ENCODE peak calls at places on chromosomes 1 and 21, in nine cellular contexts. Z is spleen; I is IMR-90; T is uterus; G is CD8-positive, alpha-beta memory T cell; N is GM23338; Q is GM23248; U is kidney; C is PC-9. B is an unnamed sample.

GRCh38 chr1:53237638-53238037 is 680 bp downstream of the MAGOH start:
- DNase-seq in I (no peak), C (no peak), N (peak; percentile 24), T (no peak), Z (no peak), U (no peak), G (no peak), Q (peak; percentile 21), B (no peak)

GRCh38 chr1:54542962-54543539 is 5.0 kb upstream of the ACOT11 start:
- DNase-seq in U (no peak), Q (peak; percentile 70), Z (no peak), C (no peak), G (no peak), I (peak; percentile 35), N (peak; percentile 54), T (no peak), B (no peak)

GRCh38 chr1:43612406-43612805 is 37.5 kb upstream of the KDM4A start:
- DNase-seq in Q (no peak), Z (no peak), T (no peak), C (no peak), I (no peak), U (peak; percentile 30), G (no peak), N (no peak), B (no peak)

GRCh38 chr1:29197590-29197924 is 15.9 kb upstream of the SRSF4 start:
- DNase-seq in T (no peak), N (peak; percentile 80), G (no peak), Z (no peak), Q (peak; percentile 70), I (peak; percentile 62), C (peak; percentile 17), U (no peak), B (peak; percentile 48)

GRCh38 chr1:109371271-109371739 is 26.4 kb downstream of the SORT1 start:
- DNase-seq in Z (no peak), T (no peak), U (no peak), Q (peak; percentile 93), N (no peak), I (peak; percentile 65), C (peak; percentile 12), G (no peak), B (no peak)

GRCh38 chr1:20491178-20491577 is 5.2 kb upstream of the CAMK2N1 start:
- DNase-seq in Z (no peak), I (no peak), G (no peak), Q (no peak), T (no peak), C (no peak), U (no peak), N (no peak), B (no peak)

GRCh38 chr1:51644533-51645197 is 27.8 kb downstream of the OSBPL9 start:
- DNase-seq in T (peak; percentile 61), I (peak; percentile 85), C (peak; percentile 40), Z (no peak), U (no peak), G (no peak), Q (peak; percentile 88), N (no peak), B (no peak)

GRCh38 chr21:14771587-14771986 is 225.5 kb upstream of the SAMSN1 start:
- DNase-seq in G (no peak), U (no peak), T (no peak), Q (no peak), C (no peak), N (no peak), I (no peak), Z (no peak), B (no peak)

GRCh38 chr1:35442737-35443136 is 114.5 kb downstream of the KIAA0319L start:
- DNase-seq in I (peak; percentile 12), Q (no peak), T (no peak), N (no peak), G (no peak), C (no peak), Z (no peak), U (no peak), B (no peak)

GRCh38 chr1:8519167-8519566 is 201.3 kb downstream of the SLC45A1 start:
- DNase-seq in C (no peak), N (no peak), G (no peak), T (no peak), U (no peak), Z (no peak), I (no peak), Q (no peak), B (no peak)

GRCh38 chr1:203512830-203513578 is 19.1 kb downstream of the OPTC start:
- DNase-seq in T (peak; percentile 69), G (no peak), C (peak; percentile 86), Z (no peak), N (no peak), I (peak; percentile 97), Q (peak; percentile 98), U (no peak), B (no peak)

GRCh38 chr1:3673381-3674099 is 21.2 kb downstream of the TP73 start:
- DNase-seq in T (no peak), C (no peak), Z (peak; percentile 76), Q (no peak), I (no peak), N (no peak), U (peak; percentile 60), G (no peak), B (no peak)

GRCh38 chr1:44239337-44239960 is 26.2 kb downstream of the DMAP1 start:
- DNase-seq in G (no peak), N (peak; percentile 61), Z (peak; percentile 50), T (peak; percentile 72), I (peak; percentile 34), Q (peak; percentile 52), U (no peak), C (no peak), B (no peak)

GRCh38 chr1:180267761-180268555 is 37.9 kb downstream of the LHX4 start:
- DNase-seq in Z (peak; percentile 50), N (no peak), I (no peak), U (no peak), Q (no peak), G (no peak), C (no peak), T (no peak), B (no peak)
- H3K4me1 ChIP-seq in Z (no peaks in the 10 kb centered on the region), N (peaks cover 38% of the 10 kb centered on the region), I (peaks cover 9% of the 10 kb centered on the region), U (peaks cover 5% of the 10 kb centered on the region), Q (no peaks in the 10 kb centered on the region), G (no peaks in the 10 kb centered on the region), C (no peaks in the 10 kb centered on the region), T (no peaks in the 10 kb centered on the region), B (no peaks in the 10 kb centered on the region)

GRCh38 chr1:19213580-19213979 is 3.5 kb upstream of the UBR4 start:
- DNase-seq in C (no peak), Q (no peak), G (no peak), N (no peak), T (no peak), I (no peak), Z (no peak), U (no peak), B (no peak)
- H3K36me3 ChIP-seq in C (peaks cover 11% of the 10 kb centered on the region), Q (peaks cover 28% of the 10 kb centered on the region), G (peaks cover 1% of the 10 kb centered on the region), N (peaks cover 9% of the 10 kb centered on the region), T (no peaks in the 10 kb centered on the region), I (peaks cover 7% of the 10 kb centered on the region), Z (peaks cover 19% of the 10 kb centered on the region), U (peaks cover 3% of the 10 kb centered on the region), B (peaks cover 48% of the 10 kb centered on the region)

GRCh38 chr1:16020325-16020724 is 1.5 kb upstream of the CLCNKA start:
- DNase-seq in T (no peak), G (no peak), I (no peak), C (no peak), Z (no peak), N (no peak), Q (no peak), U (no peak), B (no peak)
- H3K4me1 ChIP-seq in T (peaks cover 12% of the 10 kb centered on the region), G (no peaks in the 10 kb centered on the region), I (peaks cover 23% of the 10 kb centered on the region), C (no peaks in the 10 kb centered on the region), Z (peaks cover 9% of the 10 kb centered on the region), N (peaks cover 19% of the 10 kb centered on the region), Q (peaks cover 43% of the 10 kb centered on the region), U (peaks cover 34% of the 10 kb centered on the region), B (no peaks in the 10 kb centered on the region)

GRCh38 chr1:56466541-56466940 is 112.8 kb downstream of the PLPP3 start:
- DNase-seq in C (no peak), G (no peak), U (no peak), N (no peak), T (no peak), Z (no peak), I (no peak), Q (no peak), B (no peak)

GRCh38 chr1:56469640-56470371 is 109.6 kb downstream of the PLPP3 start:
- DNase-seq in G (no peak), Z (no peak), C (no peak), I (peak; percentile 57), U (no peak), Q (peak; percentile 77), N (no peak), T (no peak), B (no peak)

GRCh38 chr1:56472860-56473259 is 106.5 kb downstream of the PLPP3 start:
- DNase-seq in C (no peak), U (no peak), Q (no peak), I (no peak), N (no peak), G (no peak), Z (no peak), T (no peak), B (no peak)

GRCh38 chr1:56464294-56464693 is 115.1 kb downstream of the PLPP3 start:
- DNase-seq in G (no peak), Q (no peak), C (no peak), N (no peak), I (no peak), T (no peak), Z (no peak), U (no peak), B (no peak)

DNA sequence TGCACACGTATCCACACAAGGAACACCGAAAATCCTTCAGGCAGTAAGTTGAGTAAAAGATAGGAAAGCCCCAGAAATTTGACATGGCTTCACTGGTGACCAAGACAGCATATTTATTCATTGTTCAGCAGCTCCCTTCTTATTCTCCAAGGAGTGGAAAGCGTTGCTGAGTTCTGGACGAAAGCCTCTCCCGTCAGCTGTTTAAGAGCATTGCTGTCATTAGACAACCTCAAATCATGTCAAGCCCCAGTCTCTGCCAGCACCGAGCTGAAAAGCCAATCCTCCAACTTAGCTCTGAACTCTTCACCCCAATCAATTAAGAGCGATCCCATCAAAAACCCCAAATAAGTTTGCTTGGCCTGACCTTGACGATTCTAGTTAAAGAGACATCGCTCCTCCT is 110.9 kb downstream of the PLPP3 start:
- DNase-seq in N (no peak), C (no peak), Q (no peak), T (no peak), G (no peak), U (no peak), I (no peak), Z (no peak), B (no peak)
- H3K36me3 ChIP-seq in N (no peaks in the 10 kb centered on the region), C (no peaks in the 10 kb centered on the region), Q (no peaks in the 10 kb centered on the region), T (no peaks in the 10 kb centered on the region), G (no peaks in the 10 kb centered on the region), U (no peaks in the 10 kb centered on the region), I (no peaks in the 10 kb centered on the region), Z (no peaks in the 10 kb centered on the region), B (no peaks in the 10 kb centered on the region)

GRCh38 chr1:31646259-31646960 is 1.7 kb upstream of the PEF1 start:
- DNase-seq in U (no peak), T (no peak), C (no peak), Z (no peak), G (no peak), I (no peak), N (no peak), Q (no peak), B (no peak)
- H3K4me1 ChIP-seq in U (peaks cover 15% of the 10 kb centered on the region), T (peaks cover 10% of the 10 kb centered on the region), C (peaks cover 32% of the 10 kb centered on the region), Z (peaks cover 20% of the 10 kb centered on the region), G (peaks cover 32% of the 10 kb centered on the region), I (peaks cover 5% of the 10 kb centered on the region), N (peaks cover 25% of the 10 kb centered on the region), Q (peaks cover 15% of the 10 kb centered on the region), B (peaks cover 16% of the 10 kb centered on the region)

B was measured in HAP-1.